ENCODE peak calls at places on chromosome 20, in ten cellular contexts. One of them, this sample, is unnamed.

GRCh38 chr20:59428006-59428405 is 127.6 kb downstream of the EDN3 start:
- DNase-seq in RWPE1: no peak
- DNase-seq in naive B cell: no peak
- DNase-seq in nephron progenitor cell: no peak
- DNase-seq in left colon: no peak
- DNase-seq in NCI-H2107: no peak
- DNase-seq in left cardiac atrium: no peak
- DNase-seq in activated naive CD8-positive, alpha-beta T cell treated with anti-CD3 and anti-CD28 coated beads, Interleukin-2, amount 50 U/mL, for 24 hours: no peak
- DNase-seq in left lung: no peak
- DNase-seq in GM20000: no peak
- DNase-seq in this sample: no peak

GRCh38 chr20:8310618-8311017 is 178.6 kb downstream of the PLCB1 start:
- DNase-seq in activated naive CD8-positive, alpha-beta T cell treated with anti-CD3 and anti-CD28 coated beads, Interleukin-2, amount 50 U/mL, for 24 hours: no peak
- DNase-seq in RWPE1: no peak
- DNase-seq in left lung: no peak
- DNase-seq in left cardiac atrium: no peak
- DNase-seq in left colon: no peak
- DNase-seq in GM20000: no peak
- DNase-seq in nephron progenitor cell: no peak
- DNase-seq in NCI-H2107: no peak
- DNase-seq in naive B cell: no peak
- DNase-seq in this sample: no peak

GRCh38 chr20:58839474-58839874 is 11.2 kb downstream of the GNAS-AS1 start:
- DNase-seq in nephron progenitor cell: peak
- DNase-seq in GM20000: peak
- DNase-seq in RWPE1: peak
- DNase-seq in NCI-H2107: peak
- DNase-seq in left cardiac atrium: peak
- DNase-seq in naive B cell: no peak
- DNase-seq in left colon: no peak
- DNase-seq in left lung: peak
- DNase-seq in activated naive CD8-positive, alpha-beta T cell treated with anti-CD3 and anti-CD28 coated beads, Interleukin-2, amount 50 U/mL, for 24 hours: peak
- DNase-seq in this sample: no peak

GRCh38 chr20:9608639-9609440 is 94.5 kb downstream of the LAMP5 start:
- DNase-seq in nephron progenitor cell: no peak
- DNase-seq in left cardiac atrium: no peak
- DNase-seq in left colon: no peak
- DNase-seq in RWPE1: no peak
- DNase-seq in activated naive CD8-positive, alpha-beta T cell treated with anti-CD3 and anti-CD28 coated beads, Interleukin-2, amount 50 U/mL, for 24 hours: no peak
- DNase-seq in naive B cell: no peak
- DNase-seq in GM20000: no peak
- DNase-seq in NCI-H2107: no peak
- DNase-seq in left lung: no peak
- DNase-seq in this sample: no peak

GRCh38 chr20:1185316-1185741 is 548 bp upstream of the TMEM74B start:
- DNase-seq in activated naive CD8-positive, alpha-beta T cell treated with anti-CD3 and anti-CD28 coated beads, Interleukin-2, amount 50 U/mL, for 24 hours: peak
- DNase-seq in naive B cell: no peak
- DNase-seq in RWPE1: no peak
- DNase-seq in NCI-H2107: no peak
- DNase-seq in GM20000: peak
- DNase-seq in left cardiac atrium: no peak
- DNase-seq in left colon: no peak
- DNase-seq in nephron progenitor cell: peak
- DNase-seq in left lung: no peak
- DNase-seq in this sample: no peak

GRCh38 chr20:43916073-43916874 is 1.6 kb downstream of the TOX2 start:
- DNase-seq in activated naive CD8-positive, alpha-beta T cell treated with anti-CD3 and anti-CD28 coated beads, Interleukin-2, amount 50 U/mL, for 24 hours: peak
- DNase-seq in GM20000: peak
- DNase-seq in left cardiac atrium: no peak
- DNase-seq in RWPE1: no peak
- DNase-seq in naive B cell: no peak
- DNase-seq in nephron progenitor cell: peak
- DNase-seq in left colon: no peak
- DNase-seq in NCI-H2107: no peak
- DNase-seq in left lung: no peak
- DNase-seq in this sample: no peak

GRCh38 chr20:21105429-21106170 is 558 bp downstream of the LINC00237 start:
- DNase-seq in left lung: peak
- DNase-seq in RWPE1: no peak
- DNase-seq in naive B cell: peak
- DNase-seq in activated naive CD8-positive, alpha-beta T cell treated with anti-CD3 and anti-CD28 coated beads, Interleukin-2, amount 50 U/mL, for 24 hours: no peak
- DNase-seq in left colon: no peak
- DNase-seq in NCI-H2107: no peak
- DNase-seq in left cardiac atrium: no peak
- DNase-seq in GM20000: peak
- DNase-seq in nephron progenitor cell: peak
- DNase-seq in this sample: no peak

GRCh38 chr20:34581341-34582189 is 23.0 kb downstream of the MAP1LC3A start:
- DNase-seq in nephron progenitor cell: no peak
- DNase-seq in naive B cell: no peak
- DNase-seq in activated naive CD8-positive, alpha-beta T cell treated with anti-CD3 and anti-CD28 coated beads, Interleukin-2, amount 50 U/mL, for 24 hours: peak
- DNase-seq in RWPE1: no peak
- DNase-seq in left lung: no peak
- DNase-seq in NCI-H2107: no peak
- DNase-seq in left cardiac atrium: peak
- DNase-seq in left colon: no peak
- DNase-seq in GM20000: peak
- DNase-seq in this sample: no peak

GRCh38 chr20:63891061-63892002 is 3.6 kb upstream of the DNAJC5 start:
- DNase-seq in NCI-H2107: no peak
- DNase-seq in left colon: no peak
- DNase-seq in activated naive CD8-positive, alpha-beta T cell treated with anti-CD3 and anti-CD28 coated beads, Interleukin-2, amount 50 U/mL, for 24 hours: no peak
- DNase-seq in naive B cell: no peak
- DNase-seq in left lung: no peak
- DNase-seq in left cardiac atrium: no peak
- DNase-seq in RWPE1: no peak
- DNase-seq in nephron progenitor cell: no peak
- DNase-seq in GM20000: no peak
- DNase-seq in this sample: no peak

GRCh38 chr20:21505161-21505809 is 8.6 kb downstream of the NKX2-2 start:
- DNase-seq in GM20000: peak
- DNase-seq in naive B cell: peak
- DNase-seq in NCI-H2107: peak
- DNase-seq in left lung: peak
- DNase-seq in left colon: no peak
- DNase-seq in nephron progenitor cell: peak
- DNase-seq in activated naive CD8-positive, alpha-beta T cell treated with anti-CD3 and anti-CD28 coated beads, Interleukin-2, amount 50 U/mL, for 24 hours: peak
- DNase-seq in RWPE1: peak
- DNase-seq in left cardiac atrium: peak
- DNase-seq in this sample: no peak

GRCh38 chr20:13793001-13793400 is 8.2 kb downstream of the NDUFAF5 start:
- DNase-seq in left lung: no peak
- DNase-seq in RWPE1: no peak
- DNase-seq in GM20000: no peak
- DNase-seq in NCI-H2107: no peak
- DNase-seq in left colon: no peak
- DNase-seq in left cardiac atrium: no peak
- DNase-seq in activated naive CD8-positive, alpha-beta T cell treated with anti-CD3 and anti-CD28 coated beads, Interleukin-2, amount 50 U/mL, for 24 hours: no peak
- DNase-seq in naive B cell: no peak
- DNase-seq in nephron progenitor cell: no peak
- DNase-seq in this sample: no peak

GRCh38 chr20:43915209-43916072 is 789 bp downstream of the TOX2 start:
- DNase-seq in GM20000: peak
- DNase-seq in left colon: no peak
- DNase-seq in left lung: peak
- DNase-seq in activated naive CD8-positive, alpha-beta T cell treated with anti-CD3 and anti-CD28 coated beads, Interleukin-2, amount 50 U/mL, for 24 hours: peak
- DNase-seq in naive B cell: no peak
- DNase-seq in nephron progenitor cell: peak
- DNase-seq in RWPE1: no peak
- DNase-seq in left cardiac atrium: no peak
- DNase-seq in NCI-H2107: no peak
- DNase-seq in this sample: no peak

GRCh38 chr20:50721881-50722281 is 9.5 kb upstream of the PARD6B start:
- DNase-seq in GM20000: no peak
- DNase-seq in left lung: no peak
- DNase-seq in RWPE1: no peak
- DNase-seq in NCI-H2107: no peak
- DNase-seq in left cardiac atrium: peak
- DNase-seq in nephron progenitor cell: no peak
- DNase-seq in left colon: no peak
- DNase-seq in activated naive CD8-positive, alpha-beta T cell treated with anti-CD3 and anti-CD28 coated beads, Interleukin-2, amount 50 U/mL, for 24 hours: no peak
- DNase-seq in naive B cell: no peak
- DNase-seq in this sample: no peak

GRCh38 chr20:7694940-7695567 is 245.2 kb downstream of the HAO1 start:
- DNase-seq in NCI-H2107: no peak
- DNase-seq in left cardiac atrium: no peak
- DNase-seq in GM20000: no peak
- DNase-seq in activated naive CD8-positive, alpha-beta T cell treated with anti-CD3 and anti-CD28 coated beads, Interleukin-2, amount 50 U/mL, for 24 hours: no peak
- DNase-seq in left lung: no peak
- DNase-seq in RWPE1: no peak
- DNase-seq in left colon: no peak
- DNase-seq in naive B cell: no peak
- DNase-seq in nephron progenitor cell: no peak
- DNase-seq in this sample: no peak

GRCh38 chr20:8545212-8545611 is 413.1 kb downstream of the PLCB1 start:
- DNase-seq in left lung: no peak
- DNase-seq in nephron progenitor cell: no peak
- DNase-seq in NCI-H2107: no peak
- DNase-seq in GM20000: no peak
- DNase-seq in left cardiac atrium: no peak
- DNase-seq in naive B cell: no peak
- DNase-seq in activated naive CD8-positive, alpha-beta T cell treated with anti-CD3 and anti-CD28 coated beads, Interleukin-2, amount 50 U/mL, for 24 hours: no peak
- DNase-seq in RWPE1: no peak
- DNase-seq in left colon: no peak
- DNase-seq in this sample: no peak

GRCh38 chr20:13412806-13413445 is 191.9 kb downstream of the ISM1 start:
- DNase-seq in NCI-H2107: no peak
- DNase-seq in left cardiac atrium: no peak
- DNase-seq in nephron progenitor cell: no peak
- DNase-seq in left colon: no peak
- DNase-seq in left lung: no peak
- DNase-seq in GM20000: no peak
- DNase-seq in activated naive CD8-positive, alpha-beta T cell treated with anti-CD3 and anti-CD28 coated beads, Interleukin-2, amount 50 U/mL, for 24 hours: no peak
- DNase-seq in RWPE1: no peak
- DNase-seq in naive B cell: no peak
- DNase-seq in this sample: no peak

GRCh38 chr20:20406306-20406705 is 38.4 kb downstream of the INSM1 start:
- DNase-seq in naive B cell: no peak
- DNase-seq in left cardiac atrium: no peak
- DNase-seq in RWPE1: no peak
- DNase-seq in left colon: no peak
- DNase-seq in NCI-H2107: no peak
- DNase-seq in nephron progenitor cell: no peak
- DNase-seq in GM20000: no peak
- DNase-seq in activated naive CD8-positive, alpha-beta T cell treated with anti-CD3 and anti-CD28 coated beads, Interleukin-2, amount 50 U/mL, for 24 hours: no peak
- DNase-seq in left lung: no peak
- DNase-seq in this sample: no peak

GRCh38 chr20:38875170-38875993 is 50.8 kb upstream of the FAM83D start:
- DNase-seq in activated naive CD8-positive, alpha-beta T cell treated with anti-CD3 and anti-CD28 coated beads, Interleukin-2, amount 50 U/mL, for 24 hours: peak
- DNase-seq in GM20000: peak
- DNase-seq in left colon: peak
- DNase-seq in left lung: no peak
- DNase-seq in left cardiac atrium: peak
- DNase-seq in RWPE1: no peak
- DNase-seq in naive B cell: peak
- DNase-seq in nephron progenitor cell: no peak
- DNase-seq in NCI-H2107: no peak
- DNase-seq in this sample: no peak

GRCh38 chr20:16864069-16864468 is 115.9 kb downstream of the OTOR start:
- DNase-seq in left cardiac atrium: no peak
- DNase-seq in activated naive CD8-positive, alpha-beta T cell treated with anti-CD3 and anti-CD28 coated beads, Interleukin-2, amount 50 U/mL, for 24 hours: no peak
- DNase-seq in nephron progenitor cell: no peak
- DNase-seq in left colon: no peak
- DNase-seq in naive B cell: no peak
- DNase-seq in GM20000: no peak
- DNase-seq in RWPE1: no peak
- DNase-seq in left lung: no peak
- DNase-seq in NCI-H2107: no peak
- DNase-seq in this sample: no peak

GRCh38 chr20:24470782-24471582 is 1.6 kb downstream of the SYNDIG1 start:
- DNase-seq in left cardiac atrium: peak
- DNase-seq in activated naive CD8-positive, alpha-beta T cell treated with anti-CD3 and anti-CD28 coated beads, Interleukin-2, amount 50 U/mL, for 24 hours: no peak
- DNase-seq in left colon: no peak
- DNase-seq in RWPE1: no peak
- DNase-seq in GM20000: no peak
- DNase-seq in NCI-H2107: no peak
- DNase-seq in naive B cell: no peak
- DNase-seq in left lung: peak
- DNase-seq in nephron progenitor cell: peak
- DNase-seq in this sample: no peak

GRCh38 chr20:325889-326644 is 715 bp downstream of the SOX12 start:
- DNase-seq in left cardiac atrium: peak
- DNase-seq in RWPE1: no peak
- DNase-seq in NCI-H2107: no peak
- DNase-seq in left lung: peak
- DNase-seq in left colon: peak
- DNase-seq in GM20000: peak
- DNase-seq in activated naive CD8-positive, alpha-beta T cell treated with anti-CD3 and anti-CD28 coated beads, Interleukin-2, amount 50 U/mL, for 24 hours: peak
- DNase-seq in naive B cell: peak
- DNase-seq in nephron progenitor cell: peak
- DNase-seq in this sample: no peak

GRCh38 chr20:8389381-8390368 is 257.6 kb downstream of the PLCB1 start:
- DNase-seq in left colon: no peak
- DNase-seq in GM20000: peak
- DNase-seq in activated naive CD8-positive, alpha-beta T cell treated with anti-CD3 and anti-CD28 coated beads, Interleukin-2, amount 50 U/mL, for 24 hours: no peak
- DNase-seq in NCI-H2107: no peak
- DNase-seq in RWPE1: peak
- DNase-seq in nephron progenitor cell: no peak
- DNase-seq in left lung: no peak
- DNase-seq in naive B cell: peak
- DNase-seq in left cardiac atrium: no peak
- DNase-seq in this sample: no peak

GRCh38 chr20:39855799-39856198 is 833.2 kb downstream of the MAFB start:
- DNase-seq in GM20000: no peak
- DNase-seq in left lung: no peak
- DNase-seq in NCI-H2107: no peak
- DNase-seq in naive B cell: no peak
- DNase-seq in left cardiac atrium: no peak
- DNase-seq in left colon: no peak
- DNase-seq in RWPE1: no peak
- DNase-seq in nephron progenitor cell: no peak
- DNase-seq in activated naive CD8-positive, alpha-beta T cell treated with anti-CD3 and anti-CD28 coated beads, Interleukin-2, amount 50 U/mL, for 24 hours: no peak
- DNase-seq in this sample: no peak

GRCh38 chr20:3318226-3318884 is 79.4 kb upstream of the SLC4A11 start:
- DNase-seq in left lung: no peak
- DNase-seq in nephron progenitor cell: no peak
- DNase-seq in GM20000: no peak
- DNase-seq in activated naive CD8-positive, alpha-beta T cell treated with anti-CD3 and anti-CD28 coated beads, Interleukin-2, amount 50 U/mL, for 24 hours: no peak
- DNase-seq in NCI-H2107: no peak
- DNase-seq in left cardiac atrium: no peak
- DNase-seq in RWPE1: no peak
- DNase-seq in naive B cell: no peak
- DNase-seq in left colon: no peak
- DNase-seq in this sample: no peak

GRCh38 chr20:24206995-24207394 is 218.4 kb upstream of the GGTLC1 start:
- DNase-seq in NCI-H2107: no peak
- DNase-seq in activated naive CD8-positive, alpha-beta T cell treated with anti-CD3 and anti-CD28 coated beads, Interleukin-2, amount 50 U/mL, for 24 hours: no peak
- DNase-seq in naive B cell: no peak
- DNase-seq in left colon: no peak
- DNase-seq in left lung: no peak
- DNase-seq in RWPE1: no peak
- DNase-seq in nephron progenitor cell: no peak
- DNase-seq in left cardiac atrium: no peak
- DNase-seq in GM20000: no peak
- DNase-seq in this sample: no peak

GRCh38 chr20:6169251-6169650 is 46.4 kb upstream of the FERMT1 start:
- DNase-seq in left colon: no peak
- DNase-seq in NCI-H2107: no peak
- DNase-seq in activated naive CD8-positive, alpha-beta T cell treated with anti-CD3 and anti-CD28 coated beads, Interleukin-2, amount 50 U/mL, for 24 hours: no peak
- DNase-seq in left lung: no peak
- DNase-seq in nephron progenitor cell: no peak
- DNase-seq in left cardiac atrium: no peak
- DNase-seq in RWPE1: peak
- DNase-seq in GM20000: no peak
- DNase-seq in naive B cell: no peak
- DNase-seq in this sample: no peak

GRCh38 chr20:16302818-16303217 is 270.4 kb downstream of the KIF16B start:
- DNase-seq in left colon: no peak
- DNase-seq in left lung: no peak
- DNase-seq in nephron progenitor cell: no peak
- DNase-seq in GM20000: no peak
- DNase-seq in left cardiac atrium: no peak
- DNase-seq in RWPE1: no peak
- DNase-seq in NCI-H2107: no peak
- DNase-seq in activated naive CD8-positive, alpha-beta T cell treated with anti-CD3 and anti-CD28 coated beads, Interleukin-2, amount 50 U/mL, for 24 hours: no peak
- DNase-seq in naive B cell: no peak
- DNase-seq in this sample: no peak

GRCh38 chr20:8946036-8946926 is 122.6 kb upstream of the PLCB4 start:
- DNase-seq in NCI-H2107: no peak
- DNase-seq in naive B cell: no peak
- DNase-seq in RWPE1: no peak
- DNase-seq in nephron progenitor cell: no peak
- DNase-seq in GM20000: no peak
- DNase-seq in left lung: no peak
- DNase-seq in left colon: no peak
- DNase-seq in left cardiac atrium: no peak
- DNase-seq in activated naive CD8-positive, alpha-beta T cell treated with anti-CD3 and anti-CD28 coated beads, Interleukin-2, amount 50 U/mL, for 24 hours: no peak
- DNase-seq in this sample: no peak

This sample was measured in cortex of kidney.